ENCODE peak calls at places on chromosomes 7 and 10, in four cellular contexts. D is IMR-90, H is ovary, C is right lobe of liver. G is an unnamed sample.
A peak's percentile ranks its signal among the peaks of the same experiment; 100 is the strongest.

GRCh38 chr10:15515207-15515606 is 144.1 kb upstream of the FAM171A1 start:
- DNase-seq in D (no peak), C (no peak), H (no peak), G (no peak)

GRCh38 chr10:47406548-47406869 is 22.4 kb upstream of the ZNF488 start:
- DNase-seq in H (no peak), D (no peak), C (no peak), G (no peak)

GRCh38 chr7:44403775-44404174 is 78.4 kb upstream of the CAMK2B start:
- DNase-seq in D (no peak), H (no peak), C (no peak), G (no peak)

GRCh38 chr10:132457328-132458070 is 60.5 kb downstream of the PWWP2B start:
- DNase-seq in D (no peak), C (peak; percentile 55), H (no peak), G (no peak)

GRCh38 chr10:12513775-12514663 is 164.7 kb downstream of the CAMK1D start:
- DNase-seq in H (no peak), D (peak; percentile 38), C (no peak), G (no peak)

GRCh38 chr10:21517134-21517982 is 8.1 kb downstream of the SKIDA1 start:
- DNase-seq in C (peak; percentile 80), H (peak; percentile 81), D (peak; percentile 59), G (no peak)

GRCh38 chr7:47937711-47938573 is 10.3 kb downstream of the PKD1L1 start:
- DNase-seq in C (no peak), D (no peak), H (no peak), G (no peak)

GRCh38 chr7:16494551-16494950 is 29.0 kb upstream of the SOSTDC1 start:
- DNase-seq in C (no peak), H (no peak), D (no peak), G (no peak)

GRCh38 chr10:13990392-13990805 is 340.3 kb downstream of the FRMD4A start:
- DNase-seq in C (no peak), D (peak; percentile 14), H (peak; percentile 60), G (no peak)

GRCh38 chr10:21727452-21728168 is 193.6 kb downstream of the MLLT10 start:
- DNase-seq in D (no peak), H (no peak), C (no peak), G (no peak)

GRCh38 chr10:97003804-97004201 is 171.7 kb downstream of the LCOR start:
- DNase-seq in H (no peak), C (no peak), D (no peak), G (no peak)

GRCh38 chr10:103470755-103471653 is 8.0 kb downstream of the CALHM3 start:
- DNase-seq in C (no peak), H (peak; percentile 63), D (no peak), G (no peak)

GRCh38 chr10:22010973-22011408 is 7.5 kb upstream of the DNAJC1 start:
- DNase-seq in D (peak; percentile 4), H (no peak), C (no peak), G (no peak)

GRCh38 chr10:11255156-11255555 is 237.5 kb downstream of the CELF2 start:
- DNase-seq in H (no peak), D (no peak), C (no peak), G (no peak)
- H3K27me3 ChIP-seq in H (no peaks in the 10 kb centered on the region), D (no peaks in the 10 kb centered on the region), C (no peaks in the 10 kb centered on the region), G (no peaks in the 10 kb centered on the region)

GRCh38 chr7:158535079-158535478 is 52.5 kb downstream of the PTPRN2 start:
- DNase-seq in H (no peak), C (no peak), D (no peak), G (no peak)

GRCh38 chr7:158536871-158537865 is 50.5 kb downstream of the PTPRN2 start:
- DNase-seq in C (no peak), H (no peak), D (no peak), G (no peak)

GRCh38 chr7:158532093-158532627 is 55.5 kb downstream of the PTPRN2 start:
- DNase-seq in C (no peak), D (no peak), H (no peak), G (no peak)

GRCh38 chr7:158533386-158534133 is 54.1 kb downstream of the PTPRN2 start:
- DNase-seq in C (no peak), H (no peak), D (no peak), G (no peak)

GRCh38 chr7:158534598-158534997 is 53.0 kb downstream of the PTPRN2 start:
- DNase-seq in C (no peak), H (no peak), D (no peak), G (no peak)
- H3K27me3 ChIP-seq in C (no peaks in the 10 kb centered on the region), H (no peaks in the 10 kb centered on the region), D (no peaks in the 10 kb centered on the region), G (no peaks in the 10 kb centered on the region)

GRCh38 chr7:128919881-128920789 is 9.6 kb upstream of the KCP start:
- DNase-seq in C (no peak), H (no peak), D (no peak), G (no peak)
- H3K27me3 ChIP-seq in C (no peaks in the 10 kb centered on the region), H (no peaks in the 10 kb centered on the region), D (peaks cover 81% of the 10 kb centered on the region), G (peaks cover 76% of the 10 kb centered on the region)

DNA sequence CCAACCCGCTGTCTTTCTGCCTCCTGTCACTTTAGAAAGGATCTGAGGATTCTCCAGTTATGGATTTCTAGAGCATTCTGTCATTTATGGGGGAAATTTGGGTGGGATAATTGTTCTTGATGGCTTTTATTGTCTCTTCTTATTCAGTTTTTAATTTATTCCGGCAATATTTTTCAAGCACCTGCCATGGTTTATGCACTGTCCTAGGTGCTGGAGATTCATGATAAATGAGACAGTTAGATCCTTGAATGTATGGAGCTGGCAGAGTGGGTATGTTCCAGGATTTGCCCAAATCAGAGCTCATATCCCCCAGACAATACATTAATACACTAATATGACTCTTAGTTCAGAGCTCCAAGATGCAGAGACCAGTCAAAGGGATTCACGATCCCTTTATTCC is 146.8 kb upstream of the PRKCQ start:
- DNase-seq in C (no peak), H (no peak), D (no peak), G (no peak)
- H3K27me3 ChIP-seq in C (no peaks in the 10 kb centered on the region), H (no peaks in the 10 kb centered on the region), D (no peaks in the 10 kb centered on the region), G (no peaks in the 10 kb centered on the region)

DNA sequence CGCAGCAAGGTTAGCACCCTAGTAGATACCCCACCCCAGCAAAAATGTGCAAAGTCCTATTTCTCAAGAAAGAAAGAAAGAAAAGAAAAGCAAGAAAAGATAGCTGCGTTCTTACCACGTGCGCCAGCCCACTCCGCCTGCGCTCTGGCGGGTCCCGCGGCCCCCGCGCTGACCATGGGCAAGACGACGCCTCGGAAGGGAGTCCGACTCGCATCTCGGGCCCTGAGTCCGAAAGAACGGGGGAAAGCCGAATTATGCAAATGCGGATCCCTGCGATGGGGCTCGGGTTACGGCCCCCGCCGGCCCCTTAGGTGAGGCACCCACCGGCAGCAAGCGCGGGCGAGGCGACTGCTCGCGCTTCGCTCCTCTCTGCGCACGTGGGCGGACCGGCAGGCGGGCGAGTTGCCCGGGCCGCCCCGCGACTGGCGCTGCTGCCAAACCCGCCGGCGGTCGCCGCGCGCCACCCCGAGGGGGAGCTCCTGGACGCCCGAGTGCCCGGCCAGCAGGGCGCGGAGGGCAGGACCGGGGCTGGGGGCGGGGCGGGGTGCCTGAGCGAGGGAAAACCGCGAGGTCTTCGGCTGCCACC is 2.4 kb upstream of the EGR2 start:
- DNase-seq in D (no peak), C (peak; percentile 58), H (peak; percentile 49), G (no peak)
- H3K27me3 ChIP-seq in D (peaks cover 50% of the 10 kb centered on the region), C (peaks cover 11% of the 10 kb centered on the region), H (no peaks in the 10 kb centered on the region), G (peaks cover 49% of the 10 kb centered on the region)